ENCODE peak calls at places on chromosomes 5 and 9, in eight cellular contexts. Q, K, B, S, R, D, C and A are unnamed samples.

GRCh38 chr9:18857334-18857733 is 175.7 kb downstream of the SAXO1 start:
- DNase-seq in D (no peak), S (peak), B (no peak), R (no peak), Q (no peak), K (no peak), C (no peak), A (no peak)

GRCh38 chr5:78717674-78718073 is 69.1 kb upstream of the LHFPL2 start:
- DNase-seq in S (no peak), Q (no peak), D (no peak), C (no peak), B (no peak), K (no peak), R (no peak), A (no peak)

GRCh38 chr9:137878146-137878941 is 762 bp downstream of the CACNA1B start:
- DNase-seq in B (peak), D (no peak), Q (peak), C (no peak), K (peak), S (peak), R (no peak), A (no peak)

GRCh38 chr9:97767891-97768290 is 70.8 kb upstream of the XPA start:
- DNase-seq in D (no peak), K (no peak), S (no peak), C (no peak), R (no peak), Q (no peak), B (no peak), A (no peak)

GRCh38 chr9:76322810-76323209 is 71.4 kb downstream of the RFK start:
- DNase-seq in C (no peak), R (no peak), Q (no peak), D (no peak), K (no peak), S (no peak), B (no peak), A (no peak)

GRCh38 chr5:172009536-172010270 is 3.3 kb upstream of the FBXW11 start:
- DNase-seq in S (no peak), R (no peak), K (no peak), B (no peak), C (no peak), D (no peak), Q (no peak), A (no peak)

GRCh38 chr9:129490583-129491485 is 130.1 kb downstream of the C9orf50 start:
- DNase-seq in R (no peak), B (no peak), S (no peak), C (no peak), K (no peak), Q (no peak), D (no peak), A (no peak)

GRCh38 chr5:58156977-58157701 is 302.7 kb downstream of the PLK2 start:
- DNase-seq in D (no peak), S (peak), Q (no peak), K (peak), B (no peak), C (no peak), R (no peak), A (no peak)

GRCh38 chr5:112419050-112419595 is at the start of gene EPB41L4A:
- DNase-seq in C (no peak), Q (peak), D (no peak), B (no peak), K (peak), R (no peak), S (peak), A (no peak)
- TF ChIP-seq EZH2 in C (no peak), Q (peak), D (no peak), B (no peak), K (no peak), R (no peak), S (no peak), A (no peak)

GRCh38 chr5:137291031-137291430 is 208.1 kb downstream of the SPOCK1 start:
- DNase-seq in R (no peak), B (no peak), S (no peak), K (no peak), D (no peak), C (no peak), Q (peak), A (no peak)
- TF ChIP-seq POLR2AphosphoS5 in R (no peak), B (no peak), S (no peak), K (no peak), D (no peak), C (no peak), Q (no peak), A (no peak)

GRCh38 chr9:123266655-123267421 is 1.5 kb downstream of the STRBP start:
- DNase-seq in K (no peak), B (no peak), D (no peak), R (no peak), C (no peak), S (no peak), Q (no peak), A (no peak)

GRCh38 chr9:123268240-123268949 is at the start of gene STRBP:
- DNase-seq in R (peak), B (peak), K (peak), C (peak), D (peak), Q (peak), S (peak), A (no peak)

GRCh38 chr9:123267481-123268239 is 726 bp downstream of the STRBP start:
- DNase-seq in D (no peak), B (peak), S (no peak), K (peak), C (no peak), R (no peak), Q (no peak), A (no peak)

GRCh38 chr9:123268950-123269302 is 540 bp upstream of the STRBP start:
- DNase-seq in R (no peak), B (no peak), K (no peak), S (no peak), C (no peak), D (no peak), Q (no peak), A (no peak)

GRCh38 chr9:123269316-123269715 is 930 bp upstream of the STRBP start:
- DNase-seq in Q (no peak), K (no peak), C (no peak), R (no peak), D (no peak), S (no peak), B (no peak), A (no peak)
- H3K4me3 ChIP-seq in Q (peak), K (peak), C (peak), R (peak), D (peak), S (peak), B (peak), A (peak)

GRCh38 chr9:74496819-74497749 is at the start of gene RORB:
- DNase-seq in R (no peak), D (no peak), C (no peak), K (peak), Q (peak), S (peak), B (peak), A (no peak)
- TF ChIP-seq EZH2 in R (no peak), D (peak), C (no peak), K (peak), Q (no peak), S (no peak), B (no peak), A (no peak)

DNA sequence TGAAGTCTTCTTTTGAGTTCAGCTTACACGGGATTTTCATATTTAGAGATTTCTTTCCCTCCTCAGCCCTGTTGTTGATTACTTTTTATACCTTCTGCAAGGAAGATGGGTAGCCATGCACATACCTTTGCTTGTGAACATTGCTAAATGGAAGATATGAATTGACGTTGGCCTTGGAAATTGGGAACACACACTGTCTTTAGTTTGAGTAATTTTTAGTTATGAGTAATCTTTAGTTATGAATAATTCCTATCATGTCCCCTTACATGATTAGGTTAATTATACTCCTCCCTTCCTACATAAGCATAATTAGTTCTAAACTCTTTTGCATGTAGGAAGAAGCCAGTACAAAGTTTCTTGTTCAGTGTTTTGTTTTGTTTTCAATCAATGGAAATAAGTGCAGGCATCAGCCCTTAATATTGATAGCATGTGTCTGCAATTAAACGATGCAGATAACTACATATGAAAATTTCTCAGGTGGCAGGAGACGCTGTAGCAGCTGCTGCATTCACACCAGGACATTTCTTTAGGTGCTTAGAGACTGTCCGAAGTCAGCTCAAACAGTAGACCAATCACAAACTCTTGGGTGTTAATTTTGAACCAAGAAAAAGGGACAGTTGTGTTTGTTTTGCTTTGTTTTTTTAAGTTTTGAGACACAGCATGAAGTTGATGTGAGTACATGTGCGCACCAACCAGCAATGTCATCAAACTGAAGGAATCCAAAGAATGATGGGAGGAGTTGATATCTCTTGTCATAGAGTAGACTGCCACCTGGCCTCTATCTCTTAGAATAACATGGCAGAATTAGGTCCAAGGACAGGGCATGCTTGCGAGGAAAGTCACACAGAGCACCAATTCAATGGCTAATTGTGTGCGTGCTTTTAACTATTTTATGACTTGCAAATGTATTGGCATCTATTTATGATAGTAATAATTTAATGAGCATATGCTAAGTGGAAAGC is 51.4 kb downstream of the SMARCA2 start:
- DNase-seq in R (no peak), Q (no peak), C (no peak), S (peak), B (no peak), D (peak), K (peak), A (no peak)
- TF ChIP-seq POLR2AphosphoS5 in R (no peak), Q (no peak), C (no peak), S (no peak), B (no peak), D (no peak), K (no peak), A (no peak)

GRCh38 chr5:88671808-88672499 is 211.0 kb downstream of the MEF2C start:
- DNase-seq in R (no peak), C (no peak), D (no peak), B (no peak), S (no peak), Q (peak), K (peak), A (no peak)

GRCh38 chr5:88669314-88669713 is 213.7 kb downstream of the MEF2C start:
- DNase-seq in D (no peak), Q (no peak), C (no peak), R (no peak), B (no peak), K (no peak), S (no peak), A (no peak)

GRCh38 chr5:88674262-88675158 is 208.5 kb downstream of the MEF2C start:
- DNase-seq in K (peak), Q (peak), C (no peak), B (no peak), S (no peak), D (no peak), R (no peak), A (no peak)

GRCh38 chr5:88672644-88673493 is 210.1 kb downstream of the MEF2C start:
- DNase-seq in Q (peak), R (no peak), D (no peak), C (no peak), S (no peak), K (peak), B (no peak), A (no peak)

GRCh38 chr5:88671408-88671807 is 211.6 kb downstream of the MEF2C start:
- DNase-seq in B (no peak), R (no peak), K (no peak), S (no peak), C (no peak), Q (no peak), D (no peak), A (no peak)
- H3K4me3 ChIP-seq in B (no peak), R (no peak), K (peak), S (no peak), C (no peak), Q (peak), D (no peak), A (peak)

GRCh38 chr5:135546014-135546413 is 10.2 kb upstream of the NEUROG1 start:
- DNase-seq in B (no peak), D (no peak), S (no peak), C (no peak), K (peak), R (no peak), Q (no peak), A (no peak)

GRCh38 chr5:135545115-135545514 is 9.4 kb upstream of the NEUROG1 start:
- DNase-seq in B (no peak), K (peak), D (no peak), S (no peak), Q (no peak), R (no peak), C (no peak), A (no peak)

GRCh38 chr5:135544666-135545045 is 8.9 kb upstream of the NEUROG1 start:
- DNase-seq in C (no peak), Q (no peak), B (no peak), K (peak), D (no peak), S (no peak), R (no peak), A (no peak)

GRCh38 chr5:135541969-135542502 is 6.3 kb upstream of the NEUROG1 start:
- DNase-seq in B (no peak), D (no peak), S (no peak), K (no peak), C (no peak), R (no peak), Q (no peak), A (no peak)

DNA sequence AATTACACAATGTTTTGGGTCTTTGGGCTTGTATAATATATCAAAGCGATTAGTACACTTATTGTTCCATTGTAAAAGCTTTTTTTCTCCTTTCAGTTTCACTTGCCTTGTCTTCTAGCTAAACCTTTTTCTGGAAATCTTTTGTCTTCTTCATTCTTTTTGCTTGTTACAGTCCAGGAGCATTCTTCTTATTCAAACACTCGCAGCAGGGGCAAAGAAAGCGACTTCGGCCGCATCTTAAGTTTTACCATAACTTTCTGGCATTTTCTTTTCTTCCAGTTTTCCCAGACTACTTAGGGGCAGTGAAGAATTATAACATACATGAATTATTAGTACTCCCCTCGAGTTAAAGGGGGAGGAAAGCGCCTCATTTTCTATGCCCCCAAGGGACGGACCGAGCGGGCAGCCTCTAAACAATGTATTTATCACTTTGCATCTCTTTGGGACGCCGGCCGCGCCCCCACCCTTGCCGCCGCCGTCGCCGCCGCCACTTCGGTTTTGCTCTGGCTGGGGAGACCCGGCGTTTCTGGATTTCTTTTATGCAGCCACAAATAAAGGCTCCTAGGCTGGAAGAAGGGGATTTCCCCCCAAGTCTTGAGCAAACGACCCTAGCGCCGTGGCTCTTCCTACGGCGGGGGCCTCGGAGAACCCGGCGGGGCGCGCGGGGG is 7.5 kb upstream of the NEUROG1 start:
- DNase-seq in D (no peak), S (no peak), B (no peak), K (peak), R (no peak), C (no peak), Q (no peak), A (no peak)
- TF ChIP-seq EZH2 in D (no peak), S (peak), B (no peak), K (peak), R (no peak), C (no peak), Q (no peak), A (peak)

GRCh38 chr5:119063579-119064379 is 7.1 kb upstream of the DMXL1 start:
- DNase-seq in D (peak), S (no peak), R (no peak), C (no peak), Q (peak), B (peak), K (no peak), A (no peak)
- TF ChIP-seq POLR2AphosphoS5 in D (no peak), S (no peak), R (no peak), C (no peak), Q (no peak), B (no peak), K (no peak), A (no peak)

DNA sequence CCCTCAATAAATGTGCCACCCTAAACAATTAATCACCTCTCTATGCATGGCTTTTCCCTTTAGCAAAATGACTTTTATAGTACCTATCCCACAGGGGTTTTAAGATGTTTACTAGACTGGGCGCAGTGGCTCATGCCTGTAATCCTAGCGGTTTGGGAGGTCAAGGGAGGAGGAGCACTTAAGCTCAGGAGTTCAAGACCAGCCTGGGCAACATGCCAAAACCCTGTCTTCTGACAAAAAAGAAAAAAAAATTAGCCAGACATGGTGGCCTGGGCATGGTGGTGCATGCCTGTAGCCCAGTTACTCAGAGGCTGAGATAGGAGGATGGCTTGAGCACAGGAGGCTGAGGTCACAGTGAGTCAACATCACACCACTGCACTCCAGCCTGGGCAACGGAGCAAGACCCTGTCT is 13.5 kb downstream of the SH3TC2 start:
- DNase-seq in Q (no peak), S (no peak), D (peak), B (no peak), C (no peak), K (no peak), R (no peak), A (no peak)
- H3K4me3 ChIP-seq in Q (no peak), S (no peak), D (no peak), B (no peak), C (no peak), K (no peak), R (no peak), A (no peak)